ENCODE peak calls at places on chromosomes 2 and 18, in five cellular contexts. J is RKO, K is adrenal gland, V is keratinocyte, B is SJCRH30. T is an unnamed sample.

GRCh38 chr2:38029512-38029911 is 46.4 kb downstream of the CYP1B1 start:
- DNase-seq in J (no peak), K (no peak), V (no peak), B (no peak), T (no peak)

GRCh38 chr2:128489580-128490273 is 171.1 kb upstream of the HS6ST1 start:
- DNase-seq in J (no peak), K (no peak), V (no peak), B (no peak), T (no peak)

GRCh38 chr2:6866239-6866745 is 585 bp upstream of the CMPK2 start:
- DNase-seq in J (peak; percentile 73), K (peak; percentile 78), V (no peak), B (no peak), T (peak; percentile 41)

GRCh38 chr2:203280428-203281064 is 41.7 kb downstream of the CYP20A1 start:
- DNase-seq in J (no peak), K (no peak), V (no peak), B (no peak), T (no peak)

GRCh38 chr18:11852048-11852341 is 782 bp downstream of the CHMP1B start:
- DNase-seq in J (no peak), K (no peak), V (no peak), B (no peak), T (no peak)

GRCh38 chr2:50863856-50864255 is 168.1 kb downstream of the NRXN1 start:
- DNase-seq in J (no peak), K (no peak), V (no peak), B (no peak), T (peak; percentile 24)

GRCh38 chr2:160541745-160542144 is 48.1 kb upstream of the RBMS1 start:
- DNase-seq in J (no peak), K (no peak), V (no peak), B (no peak), T (no peak)

GRCh38 chr2:152445791-152446201 is 110.8 kb downstream of the FMNL2 start:
- DNase-seq in J (peak; percentile 9), K (peak; percentile 71), V (peak; percentile 61), B (no peak), T (no peak)

GRCh38 chr2:148221166-148221565 is 200.3 kb downstream of the MBD5 start:
- DNase-seq in J (no peak), K (no peak), V (no peak), B (no peak), T (no peak)

GRCh38 chr2:34096552-34097171 is 497.6 kb upstream of the FAM98A start:
- DNase-seq in J (peak; percentile 59), K (peak; percentile 66), V (no peak), B (peak; percentile 55), T (no peak)